ENCODE peak calls at places on chromosomes 5 and 9, in eight cellular contexts. X is upper lobe of left lung, Y is mucosa of descending colon, B is coronary artery, W is upper lobe of right lung, R is tibial nerve, E is body of pancreas, O is lower leg skin. H is an unnamed sample.

GRCh38 chr5:79612667-79613190 is 488 bp downstream of the TENT2 start:
- DNase-seq in X (no peak), Y (no peak), B (no peak), W (no peak), R (no peak), E (no peak), O (no peak), H (no peak)

GRCh38 chr9:130118841-130119520 is 53.2 kb upstream of the NCS1 start:
- DNase-seq in X (no peak), Y (no peak), B (no peak), W (no peak), R (no peak), E (peak; percentile 25), O (no peak), H (peak; percentile 74)

GRCh38 chr9:70411141-70411929 is 3.1 kb downstream of the KLF9 start:
- DNase-seq in X (peak; percentile 73), Y (peak; percentile 69), B (peak; percentile 88), W (peak; percentile 72), R (peak; percentile 39), E (peak; percentile 78), O (peak; percentile 95), H (peak; percentile 78)

GRCh38 chr5:36944607-36945225 is 68.1 kb downstream of the NIPBL start:
- DNase-seq in X (no peak), Y (no peak), B (no peak), W (no peak), R (no peak), E (no peak), O (no peak), H (peak; percentile 76)

GRCh38 chr5:36638056-36638455 is 31.6 kb downstream of the SLC1A3 start:
- DNase-seq in X (no peak), Y (no peak), B (no peak), W (no peak), R (no peak), E (no peak), O (no peak), H (no peak)

GRCh38 chr5:72209515-72210115 is 102.3 kb downstream of the MAP1B start:
- DNase-seq in X (no peak), Y (no peak), B (no peak), W (no peak), R (no peak), E (no peak), O (no peak), H (peak; percentile 62)

GRCh38 chr9:87639949-87640348 is 86.0 kb upstream of the CTSL start:
- DNase-seq in X (no peak), Y (no peak), B (no peak), W (no peak), R (no peak), E (no peak), O (no peak), H (no peak)

GRCh38 chr5:94771742-94772141 is 153.3 kb downstream of the SLF1 start:
- DNase-seq in X (no peak), Y (no peak), B (no peak), W (no peak), R (no peak), E (no peak), O (no peak), H (no peak)

GRCh38 chr5:29197636-29198035 is 1995.8 kb upstream of the CDH6 start:
- DNase-seq in X (no peak), Y (no peak), B (no peak), W (no peak), R (no peak), E (no peak), O (no peak), H (peak; percentile 52)

GRCh38 chr5:174532453-174533126 is 191.8 kb upstream of the MSX2 start:
- DNase-seq in X (peak; percentile 90), Y (peak; percentile 56), B (peak; percentile 91), W (peak; percentile 86), R (peak; percentile 23), E (peak; percentile 68), O (peak; percentile 90), H (peak; percentile 93)

GRCh38 chr9:106583751-106584150 is 279.2 kb upstream of the ZNF462 start:
- DNase-seq in X (no peak), Y (no peak), B (no peak), W (no peak), R (no peak), E (no peak), O (no peak), H (peak; percentile 41)

GRCh38 chr5:80216753-80217596 is 38.9 kb downstream of the SERINC5 start:
- DNase-seq in X (peak; percentile 89), Y (no peak), B (peak; percentile 81), W (peak; percentile 89), R (no peak), E (peak; percentile 86), O (peak; percentile 84), H (no peak)

GRCh38 chr5:131322926-131323325 is 59.1 kb downstream of the CDC42SE2 start:
- DNase-seq in X (no peak), Y (no peak), B (no peak), W (no peak), R (no peak), E (no peak), O (no peak), H (no peak)

GRCh38 chr5:130652178-130652577 is 512.9 kb downstream of the HINT1 start:
- DNase-seq in X (no peak), Y (no peak), B (no peak), W (no peak), R (no peak), E (no peak), O (no peak), H (peak; percentile 77)

GRCh38 chr9:99109522-99109921 is 4.6 kb downstream of the TGFBR1 start:
- DNase-seq in X (peak; percentile 57), Y (peak; percentile 12), B (no peak), W (no peak), R (no peak), E (no peak), O (no peak), H (no peak)

GRCh38 chr5:159341914-159342313 is 11.6 kb upstream of the IL12B start:
- DNase-seq in X (peak; percentile 92), Y (peak; percentile 57), B (no peak), W (peak; percentile 72), R (peak; percentile 20), E (peak; percentile 53), O (no peak), H (peak; percentile 70)

GRCh38 chr9:4506490-4506889 is 16.2 kb downstream of the SLC1A1 start:
- DNase-seq in X (no peak), Y (no peak), B (no peak), W (no peak), R (no peak), E (no peak), O (no peak), H (no peak)

GRCh38 chr5:76196886-76197489 is 113.8 kb downstream of the SV2C start:
- DNase-seq in X (no peak), Y (no peak), B (no peak), W (no peak), R (no peak), E (no peak), O (no peak), H (no peak)

GRCh38 chr9:134852906-134853654 is 27.5 kb upstream of the FCN2 start:
- DNase-seq in X (peak; percentile 8), Y (no peak), B (peak; percentile 65), W (peak; percentile 39), R (no peak), E (peak; percentile 2), O (no peak), H (no peak)

GRCh38 chr5:170302729-170303501 is 5.3 kb upstream of the LCP2 start:
- DNase-seq in X (peak; percentile 58), Y (peak; percentile 30), B (no peak), W (peak; percentile 80), R (no peak), E (no peak), O (no peak), H (no peak)

GRCh38 chr9:114232091-114232440 is 76.7 kb downstream of the COL27A1 start:
- DNase-seq in X (no peak), Y (no peak), B (no peak), W (no peak), R (no peak), E (no peak), O (no peak), H (no peak)

GRCh38 chr5:38446029-38446522 is 110.4 kb downstream of the LIFR start:
- DNase-seq in X (no peak), Y (no peak), B (no peak), W (no peak), R (no peak), E (no peak), O (no peak), H (no peak)

GRCh38 chr5:132778129-132778528 is 1.1 kb upstream of the SEPTIN8 start:
- DNase-seq in X (no peak), Y (no peak), B (no peak), W (no peak), R (no peak), E (no peak), O (peak; percentile 76), H (no peak)

DNA sequence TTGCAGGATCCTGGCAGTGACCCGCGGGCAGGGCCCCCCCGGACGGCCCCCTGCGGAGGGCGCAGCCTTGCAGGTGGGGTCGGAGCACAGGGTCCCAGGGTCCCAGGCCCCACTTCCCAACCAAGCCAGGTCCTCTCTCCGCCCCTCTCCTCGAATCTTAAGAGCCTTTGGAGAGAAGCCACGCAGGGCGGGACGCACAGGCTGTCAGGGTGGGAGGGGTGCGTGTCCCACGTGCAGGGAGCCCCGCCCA is 18.4 kb upstream of the EGFL7 start:
- DNase-seq in X (peak; percentile 95), Y (peak; percentile 92), B (peak; percentile 88), W (peak; percentile 97), R (no peak), E (peak; percentile 91), O (no peak), H (peak; percentile 39)
- H3K4me3 ChIP-seq in X (peak overlapping the region; percentile 50), Y (no peak overlapping the region), B (peak overlapping the region; percentile 64), W (peak overlapping the region; percentile 51), R (no peak overlapping the region), E (no peak overlapping the region), O (no peak overlapping the region), H (no peak overlapping the region)

GRCh38 chr5:154157483-154158378 is 32.8 kb upstream of the GALNT10 start:
- DNase-seq in X (no peak), Y (no peak), B (no peak), W (no peak), R (no peak), E (no peak), O (no peak), H (no peak)
- TF ChIP-seq CTCF in X (no peak), Y (no peak), B (no peak), W (peak; percentile 27), R (no peak), E (no peak), O (no peak), H (peak; percentile 43)

GRCh38 chr9:110175275-110175968 is 32.5 kb downstream of the C9orf152 start:
- DNase-seq in X (no peak), Y (no peak), B (peak; percentile 17), W (no peak), R (no peak), E (no peak), O (peak; percentile 36), H (no peak)
- H3K4me3 ChIP-seq in X (no peak overlapping the region), Y (no peak overlapping the region), B (no peak overlapping the region), W (no peak overlapping the region), R (no peak overlapping the region), E (no peak overlapping the region), O (no peak overlapping the region), H (no peak overlapping the region)

DNA sequence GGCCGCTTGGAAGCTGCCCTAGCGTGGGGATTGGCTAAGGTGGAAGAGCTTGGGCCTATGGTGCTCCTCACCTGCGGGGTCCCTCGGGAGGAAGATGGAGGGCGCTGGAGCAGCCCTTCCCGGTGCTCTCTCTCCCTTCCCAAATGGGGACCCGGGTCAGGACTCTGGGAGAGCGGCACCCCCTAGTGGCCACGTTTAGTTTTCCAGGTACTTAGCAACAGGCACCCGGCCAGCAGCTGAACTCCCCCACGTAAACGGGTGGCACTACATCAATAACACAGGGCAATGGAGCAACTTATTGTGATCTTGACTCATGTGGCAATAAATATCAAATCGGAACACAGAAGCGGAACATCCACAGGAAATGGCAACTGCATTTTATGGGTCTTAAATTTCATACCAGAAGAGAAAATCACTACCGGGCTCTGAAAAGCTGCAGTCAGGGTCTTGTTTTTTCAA is 316.6 kb downstream of the AGTPBP1 start:
- DNase-seq in X (peak; percentile 50), Y (peak; percentile 78), B (no peak), W (peak; percentile 73), R (peak; percentile 43), E (peak; percentile 66), O (peak; percentile 91), H (peak; percentile 71)
- TF ChIP-seq CTCF in X (peak; percentile 48), Y (peak; percentile 15), B (peak; percentile 23), W (peak; percentile 56), R (peak; percentile 59), E (peak; percentile 37), O (no peak), H (peak; percentile 70)

H was measured in astrocyte of the spinal cord.